ENCODE peak calls at places on chromosome 13, in eight cellular contexts. One of them, this sample, is unnamed.

GRCh38 chr13:98517576-98518310 is 59.2 kb downstream of the STK24 start:
- DNase-seq in stimulated activated effector memory CD8-positive, alpha-beta T cell treated with anti-CD3 and anti-CD28 coated beads, Interleukin-12 subunit alpha, Interleukin-12 subunit beta, amount 100 ng/mL, for 72 hours: no peak
- DNase-seq in cardiac septum: no peak
- DNase-seq in endothelial cell: no peak
- DNase-seq in A549: no peak
- DNase-seq in activated naive CD8-positive, alpha-beta T cell treated with anti-CD3 and anti-CD28 coated beads, Interleukin-2, amount 10 ng/mL, durations not matched to agents 7 days and 5 days: no peak
- DNase-seq in stimulated activated CD4-positive, alpha-beta T cell treated with anti-CD3 and anti-CD28 coated beads, Interleukin-1b, Interleukin-23, amount 100 ng/mL, for 48 hours: peak
- DNase-seq in HEK293T: no peak
- DNase-seq in this sample: no peak

GRCh38 chr13:21898461-21898860 is 227.6 kb downstream of the FGF9 start:
- DNase-seq in stimulated activated effector memory CD8-positive, alpha-beta T cell treated with anti-CD3 and anti-CD28 coated beads, Interleukin-12 subunit alpha, Interleukin-12 subunit beta, amount 100 ng/mL, for 72 hours: no peak
- DNase-seq in cardiac septum: no peak
- DNase-seq in endothelial cell: no peak
- DNase-seq in A549: no peak
- DNase-seq in activated naive CD8-positive, alpha-beta T cell treated with anti-CD3 and anti-CD28 coated beads, Interleukin-2, amount 10 ng/mL, durations not matched to agents 7 days and 5 days: no peak
- DNase-seq in stimulated activated CD4-positive, alpha-beta T cell treated with anti-CD3 and anti-CD28 coated beads, Interleukin-1b, Interleukin-23, amount 100 ng/mL, for 48 hours: no peak
- DNase-seq in HEK293T: no peak
- DNase-seq in this sample: peak

GRCh38 chr13:85266331-85266730 is 532.9 kb downstream of the SLITRK6 start:
- DNase-seq in stimulated activated effector memory CD8-positive, alpha-beta T cell treated with anti-CD3 and anti-CD28 coated beads, Interleukin-12 subunit alpha, Interleukin-12 subunit beta, amount 100 ng/mL, for 72 hours: no peak
- DNase-seq in cardiac septum: no peak
- DNase-seq in endothelial cell: no peak
- DNase-seq in A549: no peak
- DNase-seq in activated naive CD8-positive, alpha-beta T cell treated with anti-CD3 and anti-CD28 coated beads, Interleukin-2, amount 10 ng/mL, durations not matched to agents 7 days and 5 days: no peak
- DNase-seq in stimulated activated CD4-positive, alpha-beta T cell treated with anti-CD3 and anti-CD28 coated beads, Interleukin-1b, Interleukin-23, amount 100 ng/mL, for 48 hours: no peak
- DNase-seq in HEK293T: no peak
- DNase-seq in this sample: peak

GRCh38 chr13:34391071-34391470 is 551.0 kb upstream of the NBEA start:
- DNase-seq in stimulated activated effector memory CD8-positive, alpha-beta T cell treated with anti-CD3 and anti-CD28 coated beads, Interleukin-12 subunit alpha, Interleukin-12 subunit beta, amount 100 ng/mL, for 72 hours: no peak
- DNase-seq in cardiac septum: no peak
- DNase-seq in endothelial cell: no peak
- DNase-seq in A549: peak
- DNase-seq in activated naive CD8-positive, alpha-beta T cell treated with anti-CD3 and anti-CD28 coated beads, Interleukin-2, amount 10 ng/mL, durations not matched to agents 7 days and 5 days: no peak
- DNase-seq in stimulated activated CD4-positive, alpha-beta T cell treated with anti-CD3 and anti-CD28 coated beads, Interleukin-1b, Interleukin-23, amount 100 ng/mL, for 48 hours: no peak
- DNase-seq in HEK293T: no peak
- DNase-seq in this sample: no peak

GRCh38 chr13:48501705-48502104 is 31.2 kb downstream of the RCBTB2 start:
- DNase-seq in stimulated activated effector memory CD8-positive, alpha-beta T cell treated with anti-CD3 and anti-CD28 coated beads, Interleukin-12 subunit alpha, Interleukin-12 subunit beta, amount 100 ng/mL, for 72 hours: no peak
- DNase-seq in cardiac septum: no peak
- DNase-seq in endothelial cell: no peak
- DNase-seq in A549: no peak
- DNase-seq in activated naive CD8-positive, alpha-beta T cell treated with anti-CD3 and anti-CD28 coated beads, Interleukin-2, amount 10 ng/mL, durations not matched to agents 7 days and 5 days: no peak
- DNase-seq in stimulated activated CD4-positive, alpha-beta T cell treated with anti-CD3 and anti-CD28 coated beads, Interleukin-1b, Interleukin-23, amount 100 ng/mL, for 48 hours: no peak
- DNase-seq in HEK293T: no peak
- DNase-seq in this sample: no peak

GRCh38 chr13:84445776-84446175 is 563.5 kb upstream of the SLITRK1 start:
- DNase-seq in stimulated activated effector memory CD8-positive, alpha-beta T cell treated with anti-CD3 and anti-CD28 coated beads, Interleukin-12 subunit alpha, Interleukin-12 subunit beta, amount 100 ng/mL, for 72 hours: no peak
- DNase-seq in cardiac septum: no peak
- DNase-seq in endothelial cell: no peak
- DNase-seq in A549: no peak
- DNase-seq in activated naive CD8-positive, alpha-beta T cell treated with anti-CD3 and anti-CD28 coated beads, Interleukin-2, amount 10 ng/mL, durations not matched to agents 7 days and 5 days: no peak
- DNase-seq in stimulated activated CD4-positive, alpha-beta T cell treated with anti-CD3 and anti-CD28 coated beads, Interleukin-1b, Interleukin-23, amount 100 ng/mL, for 48 hours: no peak
- DNase-seq in HEK293T: no peak
- DNase-seq in this sample: peak

GRCh38 chr13:91539458-91540156 is 141.2 kb downstream of the GPC5 start:
- DNase-seq in stimulated activated effector memory CD8-positive, alpha-beta T cell treated with anti-CD3 and anti-CD28 coated beads, Interleukin-12 subunit alpha, Interleukin-12 subunit beta, amount 100 ng/mL, for 72 hours: no peak
- DNase-seq in cardiac septum: no peak
- DNase-seq in endothelial cell: no peak
- DNase-seq in A549: no peak
- DNase-seq in activated naive CD8-positive, alpha-beta T cell treated with anti-CD3 and anti-CD28 coated beads, Interleukin-2, amount 10 ng/mL, durations not matched to agents 7 days and 5 days: no peak
- DNase-seq in stimulated activated CD4-positive, alpha-beta T cell treated with anti-CD3 and anti-CD28 coated beads, Interleukin-1b, Interleukin-23, amount 100 ng/mL, for 48 hours: no peak
- DNase-seq in HEK293T: no peak
- DNase-seq in this sample: no peak

GRCh38 chr13:24626449-24626848 is 53.8 kb upstream of the ATP12A start:
- DNase-seq in stimulated activated effector memory CD8-positive, alpha-beta T cell treated with anti-CD3 and anti-CD28 coated beads, Interleukin-12 subunit alpha, Interleukin-12 subunit beta, amount 100 ng/mL, for 72 hours: no peak
- DNase-seq in cardiac septum: no peak
- DNase-seq in endothelial cell: no peak
- DNase-seq in A549: no peak
- DNase-seq in activated naive CD8-positive, alpha-beta T cell treated with anti-CD3 and anti-CD28 coated beads, Interleukin-2, amount 10 ng/mL, durations not matched to agents 7 days and 5 days: no peak
- DNase-seq in stimulated activated CD4-positive, alpha-beta T cell treated with anti-CD3 and anti-CD28 coated beads, Interleukin-1b, Interleukin-23, amount 100 ng/mL, for 48 hours: no peak
- DNase-seq in HEK293T: no peak
- DNase-seq in this sample: peak

GRCh38 chr13:39350461-39350881 is 252.5 kb downstream of the LHFPL6 start:
- DNase-seq in stimulated activated effector memory CD8-positive, alpha-beta T cell treated with anti-CD3 and anti-CD28 coated beads, Interleukin-12 subunit alpha, Interleukin-12 subunit beta, amount 100 ng/mL, for 72 hours: no peak
- DNase-seq in cardiac septum: no peak
- DNase-seq in endothelial cell: no peak
- DNase-seq in A549: no peak
- DNase-seq in activated naive CD8-positive, alpha-beta T cell treated with anti-CD3 and anti-CD28 coated beads, Interleukin-2, amount 10 ng/mL, durations not matched to agents 7 days and 5 days: no peak
- DNase-seq in stimulated activated CD4-positive, alpha-beta T cell treated with anti-CD3 and anti-CD28 coated beads, Interleukin-1b, Interleukin-23, amount 100 ng/mL, for 48 hours: no peak
- DNase-seq in HEK293T: no peak
- DNase-seq in this sample: no peak